ENCODE peak calls at places on chromosomes 5 and 9, in seven cellular contexts. C, Q, I, R, D, U and V are unnamed samples.
A peak's percentile ranks its signal among the peaks of the same experiment; 100 is the strongest.

GRCh38 chr9:134425815-134426214 is 99.6 kb downstream of the RXRA start:
- DNase-seq in U (no peak), D (no peak), C (no peak), R (no peak), I (no peak), Q (no peak), V (no peak)

GRCh38 chr9:99121604-99122003 is 16.7 kb downstream of the TGFBR1 start:
- DNase-seq in U (no peak), R (no peak), Q (no peak), C (no peak), D (no peak), I (no peak), V (no peak)

GRCh38 chr9:124849801-124850200 is 3.5 kb upstream of the WDR38 start:
- DNase-seq in C (no peak), D (no peak), Q (no peak), R (peak; percentile 84), I (no peak), U (no peak), V (no peak)

GRCh38 chr9:104987743-104988142 is 59.8 kb upstream of the ABCA1 start:
- DNase-seq in C (no peak), U (no peak), Q (no peak), R (no peak), D (no peak), I (no peak), V (no peak)

GRCh38 chr5:107766439-107766838 is 95.7 kb upstream of the EFNA5 start:
- DNase-seq in U (no peak), I (no peak), D (no peak), C (no peak), Q (no peak), R (no peak), V (no peak)

GRCh38 chr5:136193396-136193935 is 504 bp upstream of the SMIM32 start:
- DNase-seq in C (no peak), Q (no peak), D (no peak), I (no peak), U (peak; percentile 11), R (no peak), V (no peak)

GRCh38 chr9:126723807-126724172 is 81.0 kb upstream of the ZBTB43 start:
- DNase-seq in I (peak; percentile 35), C (no peak), U (no peak), R (peak; percentile 12), Q (no peak), D (no peak), V (no peak)

GRCh38 chr9:89879711-89880110 is 274.9 kb downstream of the GADD45G start:
- DNase-seq in Q (no peak), U (no peak), R (no peak), D (no peak), C (no peak), I (no peak), V (no peak)

GRCh38 chr9:135816179-135816970 is 91.0 kb downstream of the CAMSAP1 start:
- DNase-seq in U (no peak), I (no peak), C (no peak), D (no peak), R (no peak), Q (no peak), V (no peak)

GRCh38 chr9:87085521-87085920 is 138.2 kb upstream of the GAS1 start:
- DNase-seq in I (no peak), R (no peak), Q (no peak), U (no peak), D (no peak), C (no peak), V (no peak)

GRCh38 chr5:38807570-38808461 is 38.0 kb upstream of the OSMR start:
- DNase-seq in R (peak; percentile 85), U (no peak), C (no peak), Q (no peak), I (peak; percentile 89), D (no peak), V (no peak)

GRCh38 chr9:38294561-38294960 is 97.9 kb upstream of the ALDH1B1 start:
- DNase-seq in D (no peak), R (no peak), C (no peak), U (no peak), I (no peak), Q (no peak), V (no peak)

GRCh38 chr5:1750469-1750868 is 49.2 kb downstream of the MRPL36 start:
- DNase-seq in U (no peak), C (no peak), R (no peak), Q (no peak), D (no peak), I (no peak), V (no peak)

GRCh38 chr5:11904270-11904906 is at the start of gene CTNND2:
- DNase-seq in D (no peak), Q (no peak), I (no peak), C (peak; percentile 62), R (peak; percentile 1), U (peak; percentile 20), V (peak; percentile 57)

GRCh38 chr5:383621-384020 is 59.4 kb upstream of the EXOC3 start:
- DNase-seq in I (no peak), C (no peak), R (no peak), U (no peak), D (no peak), Q (no peak), V (no peak)

GRCh38 chr9:89789922-89790510 is 185.2 kb downstream of the GADD45G start:
- DNase-seq in D (no peak), R (no peak), I (no peak), C (no peak), U (no peak), Q (no peak), V (no peak)